ENCODE peak calls at places on chromosomes 6 and 20, in five cellular contexts. L, E, C, A and T are unnamed samples. For H3K4me1 and H3K36me3, the result is how much of the 10 kb centered on the place peaks cover.

GRCh38 chr6:11912420-11912819 is 99.7 kb upstream of the HIVEP1 start:
- DNase-seq in L (no peak), E (no peak), A (no peak), C (no peak), T (no peak)

GRCh38 chr20:16952965-16953364 is 204.8 kb downstream of the OTOR start:
- DNase-seq in C (no peak), A (no peak), L (no peak), E (no peak), T (no peak)

GRCh38 chr20:62232764-62233645 is 5.3 kb upstream of the OSBPL2 start:
- DNase-seq in A (no peak), E (no peak), L (no peak), C (no peak), T (no peak)

GRCh38 chr20:33165416-33166055 is 2.4 kb upstream of the BPIFA2 start:
- DNase-seq in C (no peak), L (no peak), A (no peak), E (no peak), T (no peak)

GRCh38 chr6:122652431-122652830 is 42.2 kb downstream of the PKIB start:
- DNase-seq in E (no peak), C (no peak), L (no peak), A (no peak), T (no peak)

GRCh38 chr6:125829433-125829832 is 38.7 kb downstream of the NCOA7 start:
- DNase-seq in C (no peak), A (no peak), L (no peak), E (no peak), T (no peak)

GRCh38 chr20:2820896-2821869 is 5.0 kb downstream of the TMEM239 start:
- DNase-seq in C (no peak), A (no peak), E (no peak), L (no peak), T (no peak)

GRCh38 chr6:111658445-111659154 is 52.9 kb upstream of the TRAF3IP2 start:
- DNase-seq in A (no peak), L (no peak), E (no peak), C (no peak), T (no peak)

GRCh38 chr6:155818698-155819097 is 363.1 kb upstream of the NOX3 start:
- DNase-seq in A (no peak), E (no peak), C (no peak), L (no peak), T (no peak)

GRCh38 chr6:81950877-81951276 is 198.4 kb upstream of the TENT5A start:
- DNase-seq in C (no peak), E (no peak), L (no peak), A (no peak), T (no peak)
- H3K27ac ChIP-seq in C (no peak), E (no peak), L (no peak), A (no peak), T (no peak)

GRCh38 chr6:43953794-43954310 is 173.4 kb downstream of the MRPL14 start:
- DNase-seq in L (peak), A (no peak), C (no peak), E (no peak), T (no peak)

GRCh38 chr6:43953256-43953655 is 174.0 kb downstream of the MRPL14 start:
- DNase-seq in L (no peak), A (no peak), C (no peak), E (no peak), T (no peak)

GRCh38 chr6:43954311-43955131 is 172.7 kb downstream of the MRPL14 start:
- DNase-seq in C (no peak), E (peak), A (no peak), L (peak), T (peak)

GRCh38 chr6:43957273-43957672 is 170.0 kb downstream of the MRPL14 start:
- DNase-seq in A (no peak), C (no peak), E (no peak), L (no peak), T (no peak)

DNA sequence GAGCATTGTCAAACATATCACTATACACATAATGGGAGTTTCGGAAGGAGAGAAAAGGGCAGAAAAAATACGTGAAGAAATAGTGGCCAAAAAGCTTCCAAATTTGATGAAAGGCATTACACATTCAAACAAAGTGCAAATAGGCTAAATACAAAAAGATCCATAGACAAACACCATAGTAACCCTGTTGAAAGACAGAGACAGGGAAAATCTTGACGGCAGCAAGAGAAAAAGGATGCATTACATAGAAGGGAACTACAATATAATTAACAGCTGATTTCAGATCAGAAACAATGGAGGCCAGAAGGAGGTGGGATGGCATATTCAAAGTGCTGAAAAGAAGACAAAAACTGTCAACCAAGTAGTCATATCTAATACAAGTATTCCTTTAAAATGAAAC is 170.8 kb downstream of the MRPL14 start:
- DNase-seq in E (no peak), L (no peak), A (no peak), C (no peak), T (no peak)
- H3K4me1 ChIP-seq in E (under half), L (under half), A (under half), C (under half), T (under half)

DNA sequence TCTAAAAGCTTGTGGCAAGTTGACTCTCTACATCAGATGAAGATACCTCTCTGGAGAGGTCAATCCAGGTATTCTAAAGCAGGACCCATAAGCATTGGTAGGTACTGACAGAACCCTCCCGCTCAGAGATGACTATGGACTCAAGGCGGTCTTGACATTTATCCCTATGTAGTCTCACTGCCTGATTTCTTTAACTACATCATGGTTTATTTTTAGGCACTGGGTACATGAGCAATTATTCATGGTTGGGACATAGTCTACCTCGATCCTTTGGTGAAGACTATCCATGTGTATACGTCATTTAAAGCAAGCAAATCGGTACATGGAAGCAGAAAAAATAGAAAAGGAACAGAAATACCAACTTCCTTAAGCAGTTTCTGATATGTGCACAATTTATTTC is 136.2 kb upstream of the TAB2 start:
- DNase-seq in L (no peak), A (no peak), E (no peak), C (no peak), T (peak)
- H3K36me3 ChIP-seq in L (under half), A (under half), E (under half), C (under half), T (under half)

GRCh38 chr20:49699200-49699992 is 14.3 kb downstream of the B4GALT5 start:
- DNase-seq in A (no peak), L (no peak), C (no peak), E (no peak), T (no peak)

GRCh38 chr20:49697071-49697470 is 16.6 kb downstream of the B4GALT5 start:
- DNase-seq in L (no peak), E (no peak), C (no peak), A (no peak), T (no peak)

GRCh38 chr20:49696594-49696993 is 17.1 kb downstream of the B4GALT5 start:
- DNase-seq in L (no peak), A (no peak), E (no peak), C (no peak), T (no peak)

GRCh38 chr20:49700411-49701185 is 13.1 kb downstream of the B4GALT5 start:
- DNase-seq in L (no peak), E (no peak), A (no peak), C (no peak), T (peak)

GRCh38 chr20:49698477-49698876 is 15.2 kb downstream of the B4GALT5 start:
- DNase-seq in L (no peak), E (no peak), A (no peak), C (no peak), T (no peak)
- H3K27ac ChIP-seq in L (peak), E (no peak), A (peak), C (no peak), T (no peak)

DNA sequence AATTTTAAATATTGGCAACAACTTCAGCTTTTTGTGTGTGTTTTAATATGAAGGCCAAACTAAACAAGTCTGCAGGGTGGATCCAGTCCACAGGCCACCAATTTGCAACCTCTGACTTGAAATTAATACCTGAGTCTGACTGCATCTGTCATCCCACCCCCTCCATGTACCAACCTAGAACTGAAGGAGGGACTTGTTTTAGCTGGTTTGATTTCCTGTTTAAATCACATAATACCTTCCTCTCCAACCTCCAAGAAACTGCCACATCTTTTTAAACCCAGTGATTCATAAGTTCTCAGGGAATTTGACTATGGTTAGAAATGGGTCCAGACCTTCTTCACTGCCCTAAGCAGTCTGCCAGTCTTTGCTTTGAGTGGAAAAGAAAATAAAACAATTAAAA is 21.6 kb downstream of the RNF8 start:
- DNase-seq in E (no peak), C (no peak), L (no peak), A (no peak), T (no peak)
- H3K4me1 ChIP-seq in E (under half), C (under half), L (under half), A (under half), T (under half)

DNA sequence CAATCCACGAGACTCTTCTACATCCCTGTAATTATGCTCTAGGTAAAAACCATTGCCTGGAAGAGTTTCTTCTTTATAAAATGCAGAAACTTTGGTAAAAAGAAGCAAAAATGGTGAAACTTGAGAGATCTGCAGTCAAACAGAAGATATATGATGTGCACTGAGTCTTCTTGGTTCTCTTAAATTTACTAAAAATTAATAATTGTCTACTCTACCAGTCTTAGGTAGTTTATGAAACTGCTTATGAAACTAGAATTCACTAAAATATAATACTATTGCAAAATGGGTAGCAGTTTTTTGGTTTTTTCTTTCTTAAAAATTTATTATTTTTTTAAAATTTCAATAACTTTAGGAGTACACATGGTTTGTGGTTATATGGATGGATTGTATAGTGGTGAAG is 519.1 kb upstream of the SOX4 start:
- DNase-seq in C (no peak), E (no peak), L (no peak), A (no peak), T (no peak)
- H3K36me3 ChIP-seq in C (under half), E (under half), L (under half), A (under half), T (under half)

GRCh38 chr6:143695106-143696059 is 17.6 kb downstream of the PHACTR2 start:
- DNase-seq in L (no peak), E (no peak), C (no peak), A (no peak), T (no peak)
- H3K27ac ChIP-seq in L (peak), E (peak), C (no peak), A (peak), T (no peak)

DNA sequence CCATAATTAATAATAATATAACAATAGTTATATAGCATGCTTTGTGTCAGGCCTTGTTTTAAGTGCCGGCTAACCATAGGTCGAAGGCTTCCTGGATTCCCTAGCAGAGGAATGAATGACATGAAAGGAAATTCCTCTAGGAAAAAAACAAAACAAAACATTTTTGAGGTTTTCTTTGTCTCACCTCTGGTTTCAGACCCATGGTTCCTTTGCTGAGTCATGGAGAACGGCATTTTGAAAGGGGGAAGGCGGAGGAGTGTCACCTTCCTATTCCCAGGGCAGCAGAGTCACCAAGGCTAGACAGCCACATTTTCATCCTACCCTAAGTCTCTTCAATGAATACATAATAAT is 25.3 kb upstream of the CCND3 start:
- DNase-seq in A (no peak), E (no peak), L (peak), C (peak), T (peak)
- H3K4me1 ChIP-seq in A (under half), E (under half), L (under half), C (under half), T (under half)